ENCODE peak calls at places on chromosomes 3 and 15, in nine cellular contexts. L is OCI-LY7; C is IMR-90; R is mucosa of descending colon; O is GM13976; A is omental fat pad; M is CD8-positive, alpha-beta T cell; Z is fibroblast of the aortic adventitia; T is cardiac fibroblast. W is an unnamed sample.

GRCh38 chr15:84725001-84725491 is 9.1 kb upstream of the SEC11A start:
- DNase-seq in Z (peak; percentile 66), L (peak; percentile 80), R (no peak), T (peak; percentile 73), M (no peak), A (no peak), C (peak; percentile 15), O (peak; percentile 49), W (peak; percentile 84)

GRCh38 chr3:184598220-184598927 is 36.8 kb downstream of the EPHB3 start:
- DNase-seq in Z (no peak), A (no peak), L (no peak), C (no peak), O (no peak), R (no peak), M (no peak), T (no peak), W (no peak)

GRCh38 chr3:61979645-61980430 is 393.5 kb downstream of the FEZF2 start:
- DNase-seq in Z (no peak), T (peak; percentile 41), R (no peak), L (no peak), A (no peak), O (no peak), C (no peak), M (no peak), W (no peak)

GRCh38 chr15:25182098-25182478 is 227.3 kb downstream of the SNRPN start:
- DNase-seq in L (no peak), A (peak; percentile 11), T (no peak), M (no peak), R (peak; percentile 3), Z (no peak), O (no peak), C (no peak), W (peak; percentile 37)

GRCh38 chr3:126607214-126607908 is 47.6 kb downstream of the TXNRD3 start:
- DNase-seq in A (no peak), R (no peak), C (peak; percentile 77), M (no peak), O (no peak), Z (peak; percentile 61), T (peak; percentile 59), L (no peak), W (no peak)

GRCh38 chr15:94487635-94488034 is 256.3 kb downstream of the MCTP2 start:
- DNase-seq in Z (no peak), M (no peak), O (no peak), C (no peak), A (no peak), L (no peak), T (no peak), R (no peak), W (no peak)

GRCh38 chr3:186991470-186991869 is 61.1 kb downstream of the ST6GAL1 start:
- DNase-seq in M (no peak), C (no peak), Z (no peak), O (no peak), L (no peak), R (no peak), T (no peak), A (no peak), W (no peak)

GRCh38 chr15:91853501-91853967 is at the start of gene SLCO3A1:
- DNase-seq in Z (peak; percentile 45), L (peak; percentile 78), T (peak; percentile 78), A (no peak), O (no peak), R (peak; percentile 83), C (peak; percentile 32), M (peak; percentile 72), W (peak; percentile 68)

GRCh38 chr3:185552358-185552877 is at the start of gene LIPH:
- DNase-seq in A (no peak), L (no peak), R (peak; percentile 57), M (no peak), T (peak; percentile 32), O (peak; percentile 66), C (peak; percentile 30), Z (peak; percentile 18), W (no peak)

GRCh38 chr15:58472821-58473581 is 41.2 kb downstream of the LIPC start:
- DNase-seq in L (peak; percentile 24), O (no peak), R (no peak), A (no peak), Z (no peak), T (peak; percentile 44), M (peak; percentile 27), C (peak; percentile 53), W (no peak)

GRCh38 chr15:25947336-25948080 is 84.4 kb upstream of the ATP10A start:
- DNase-seq in Z (peak; percentile 6), O (no peak), C (peak; percentile 29), T (no peak), L (peak; percentile 64), M (no peak), A (no peak), R (no peak), W (no peak)

GRCh38 chr3:174206607-174207192 is 652.4 kb upstream of the NAALADL2 start:
- DNase-seq in T (peak; percentile 5), O (no peak), Z (peak; percentile 33), M (no peak), L (no peak), R (no peak), A (no peak), C (no peak), W (no peak)

GRCh38 chr3:98185180-98185579 is 18.7 kb downstream of the OR5H15 start:
- DNase-seq in R (no peak), L (no peak), Z (no peak), T (no peak), M (no peak), A (no peak), O (no peak), C (no peak), W (no peak)
- TF ChIP-seq CTCF in R (no peak), L (no peak), Z (no peak), T (no peak), M (no peak), A (no peak), O (no peak), C (no peak), W (peak; percentile 12)

GRCh38 chr3:30682434-30683155 is 76.2 kb downstream of the TGFBR2 start:
- DNase-seq in O (no peak), A (no peak), Z (no peak), R (no peak), T (no peak), C (no peak), M (no peak), L (no peak), W (no peak)

GRCh38 chr3:30681276-30682211 is 75.1 kb downstream of the TGFBR2 start:
- DNase-seq in O (no peak), T (peak; percentile 73), M (no peak), R (no peak), Z (peak; percentile 80), L (no peak), A (no peak), C (peak; percentile 68), W (no peak)

GRCh38 chr3:30685267-30685667 is 78.9 kb downstream of the TGFBR2 start:
- DNase-seq in A (no peak), T (peak; percentile 42), Z (no peak), O (no peak), L (no peak), C (no peak), M (no peak), R (no peak), W (no peak)

GRCh38 chr3:30684361-30684760 is 78.0 kb downstream of the TGFBR2 start:
- DNase-seq in O (no peak), Z (no peak), L (no peak), R (no peak), A (no peak), C (no peak), T (no peak), M (no peak), W (no peak)

DNA sequence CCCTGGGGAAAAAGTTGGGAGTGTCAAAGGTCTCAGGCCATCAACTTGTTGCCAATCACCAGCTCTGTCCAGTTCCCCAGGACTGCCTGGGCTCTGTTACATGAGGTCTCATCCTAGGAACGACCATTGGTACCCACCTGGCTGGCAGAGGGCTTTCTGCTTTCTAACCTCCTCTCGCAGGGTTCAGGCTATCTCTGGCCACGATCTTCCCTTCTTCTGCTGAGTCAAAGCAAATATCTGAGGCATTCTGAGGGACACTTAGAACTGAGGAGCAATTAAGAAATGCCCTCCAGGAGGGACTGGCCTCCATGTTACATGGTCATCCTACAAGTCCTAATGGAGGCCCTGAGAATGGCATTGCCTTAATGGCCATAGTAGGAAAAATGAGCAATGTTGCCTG is 77.4 kb downstream of the TGFBR2 start:
- DNase-seq in L (no peak), C (no peak), Z (no peak), T (no peak), R (no peak), M (no peak), O (no peak), A (no peak), W (no peak)
- TF ChIP-seq CTCF in L (no peak), C (no peak), Z (no peak), T (no peak), R (no peak), M (no peak), O (no peak), A (no peak), W (no peak)

GRCh38 chr3:152538518-152538917 is 269.8 kb downstream of the MBNL1 start:
- DNase-seq in L (no peak), Z (no peak), A (no peak), O (no peak), C (no peak), M (no peak), T (no peak), R (no peak), W (no peak)

GRCh38 chr3:152540120-152540519 is 271.4 kb downstream of the MBNL1 start:
- DNase-seq in O (no peak), A (no peak), C (no peak), L (peak; percentile 2), M (no peak), Z (no peak), T (no peak), R (no peak), W (no peak)

DNA sequence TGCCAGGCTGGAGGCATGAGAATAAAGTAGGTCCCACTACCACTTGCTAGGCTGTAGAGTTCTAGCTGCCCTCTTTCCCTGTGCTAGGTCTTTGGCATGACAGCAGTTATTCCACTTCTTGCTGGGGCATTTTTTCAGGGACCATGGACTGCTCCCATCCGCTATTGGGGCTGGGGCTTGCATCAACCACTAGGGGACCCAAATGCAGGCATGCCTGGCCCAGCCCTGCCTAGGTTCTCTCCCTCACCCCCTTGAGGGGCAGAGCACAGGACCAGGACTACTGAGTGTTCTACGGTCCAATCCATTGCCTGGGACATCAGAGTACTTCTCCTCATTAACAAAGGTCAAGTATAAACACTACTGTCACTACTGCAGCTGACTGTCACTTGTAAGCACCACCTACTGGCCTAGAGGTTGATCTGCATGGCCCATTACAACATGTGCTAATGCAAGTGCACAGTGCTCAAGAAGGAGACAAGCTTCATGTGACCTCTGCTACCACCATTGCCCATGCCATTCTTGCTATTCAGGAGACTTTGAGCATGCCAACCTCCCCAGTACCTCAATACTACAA is 270.5 kb downstream of the MBNL1 start:
- DNase-seq in Z (no peak), C (no peak), M (no peak), L (peak; percentile 16), R (no peak), O (no peak), A (no peak), T (no peak), W (no peak)
- TF ChIP-seq CTCF in Z (peak; percentile 8), C (no peak), M (no peak), L (peak; percentile 69), R (no peak), O (no peak), A (no peak), T (no peak), W (no peak)

GRCh38 chr3:146160233-146160963 is 586 bp downstream of the PLOD2 start:
- DNase-seq in R (peak; percentile 59), O (peak; percentile 13), Z (peak; percentile 84), L (no peak), M (no peak), C (peak; percentile 79), T (peak; percentile 87), A (no peak), W (no peak)
- TF ChIP-seq CTCF in R (peak; percentile 24), O (no peak), Z (peak; percentile 80), L (no peak), M (no peak), C (peak; percentile 57), T (peak; percentile 73), A (no peak), W (no peak)

W was measured in CD14-positive monocyte.